ENCODE peak calls at places on chromosomes 5 and 9, in eight cellular contexts. F is neuronal stem cell; H is stimulated activated CD4-positive, alpha-beta T cell treated with anti-CD3 and anti-CD28 coated beads, Interleukin-2, amount 100 ng/mL, for 48 hours; G is GM23338; W is RWPE1; I is Kasumi-1; A is skeletal muscle cell; E is HFFc6. J is an unnamed sample.

GRCh38 chr5:746258-746761 is 38.2 kb downstream of the ZDHHC11B start:
- DNase-seq in F (no peak), H (no peak), G (no peak), W (no peak), I (no peak), A (no peak), E (no peak), J (no peak)

GRCh38 chr5:543351-543750 is 19.1 kb upstream of the SLC9A3 start:
- DNase-seq in F (no peak), H (no peak), G (no peak), W (no peak), I (no peak), A (no peak), E (no peak), J (no peak)

GRCh38 chr9:1938675-1939170 is 76.4 kb upstream of the SMARCA2 start:
- DNase-seq in F (no peak), H (no peak), G (no peak), W (no peak), I (no peak), A (no peak), E (no peak), J (no peak)

GRCh38 chr5:41368158-41368557 is 142.2 kb downstream of the PLCXD3 start:
- DNase-seq in F (no peak), H (no peak), G (no peak), W (no peak), I (no peak), A (no peak), E (peak; percentile 6), J (no peak)

GRCh38 chr5:140549237-140550144 is 2.0 kb downstream of the EIF4EBP3 start:
- DNase-seq in F (no peak), H (no peak), G (no peak), W (peak; percentile 23), I (peak; percentile 68), A (no peak), E (no peak), J (peak; percentile 34)

GRCh38 chr5:60829490-60830266 is 14.4 kb downstream of the ELOVL7 start:
- DNase-seq in F (no peak), H (no peak), G (no peak), W (peak; percentile 23), I (no peak), A (no peak), E (no peak), J (no peak)

GRCh38 chr5:761854-762685 is 22.5 kb downstream of the ZDHHC11B start:
- DNase-seq in F (no peak), H (no peak), G (no peak), W (no peak), I (no peak), A (no peak), E (no peak), J (peak; percentile 48)

GRCh38 chr9:127035948-127036347 is 86.5 kb downstream of the ANGPTL2 start:
- DNase-seq in F (no peak), H (no peak), G (no peak), W (no peak), I (no peak), A (peak; percentile 70), E (no peak), J (peak; percentile 31)

GRCh38 chr5:79694652-79695051 is 5.0 kb downstream of the CMYA5 start:
- DNase-seq in F (no peak), H (no peak), G (peak; percentile 33), W (no peak), I (no peak), A (no peak), E (no peak), J (peak; percentile 41)

GRCh38 chr9:133970581-133970900 is 21.6 kb downstream of the VAV2 start:
- DNase-seq in F (no peak), H (no peak), G (no peak), W (no peak), I (no peak), A (no peak), E (no peak), J (no peak)

GRCh38 chr9:88197781-88198345 is 59.6 kb upstream of the SPATA31C2 start:
- DNase-seq in F (no peak), H (no peak), G (no peak), W (peak; percentile 81), I (no peak), A (peak; percentile 39), E (peak; percentile 86), J (no peak)

GRCh38 chr5:128002420-128002819 is 81.1 kb upstream of the SLC12A2 start:
- DNase-seq in F (no peak), H (no peak), G (no peak), W (peak; percentile 38), I (no peak), A (no peak), E (no peak), J (peak; percentile 76)

GRCh38 chr9:9003184-9003583 is 1203.6 kb upstream of the DMAC1 start:
- DNase-seq in F (peak; percentile 8), H (no peak), G (peak; percentile 48), W (no peak), I (no peak), A (no peak), E (no peak), J (peak; percentile 4)

GRCh38 chr5:134902071-134902801 is 2.7 kb upstream of the PCBD2 start:
- DNase-seq in F (no peak), H (no peak), G (no peak), W (no peak), I (peak; percentile 46), A (peak; percentile 6), E (peak; percentile 4), J (no peak)

GRCh38 chr5:130279386-130279785 is 375.1 kb downstream of the CHSY3 start:
- DNase-seq in F (no peak), H (no peak), G (no peak), W (peak; percentile 12), I (no peak), A (no peak), E (no peak), J (no peak)

GRCh38 chr9:37156781-37157356 is 36.5 kb downstream of the ZCCHC7 start:
- DNase-seq in F (no peak), H (no peak), G (no peak), W (no peak), I (no peak), A (no peak), E (peak; percentile 13), J (no peak)

GRCh38 chr9:77764894-77765780 is 117.0 kb upstream of the GNA14 start:
- DNase-seq in F (no peak), H (no peak), G (peak; percentile 68), W (no peak), I (peak; percentile 61), A (peak; percentile 29), E (peak; percentile 53), J (no peak)

GRCh38 chr5:100430268-100430900 is 104.8 kb upstream of the FAM174A start:
- DNase-seq in F (peak; percentile 38), H (peak; percentile 42), G (peak; percentile 79), W (peak; percentile 32), I (peak; percentile 43), A (no peak), E (peak; percentile 25), J (peak; percentile 23)

GRCh38 chr5:157842185-157842584 is 16.8 kb downstream of the CLINT1 start:
- DNase-seq in F (no peak), H (no peak), G (no peak), W (no peak), I (no peak), A (no peak), E (no peak), J (no peak)

GRCh38 chr5:102815560-102816324 is 60.6 kb downstream of the PAM start:
- DNase-seq in F (no peak), H (no peak), G (no peak), W (no peak), I (peak; percentile 75), A (no peak), E (no peak), J (no peak)

GRCh38 chr9:77457916-77458592 is 190.1 kb downstream of the GNA14 start:
- DNase-seq in F (peak; percentile 70), H (peak; percentile 58), G (peak; percentile 92), W (peak; percentile 78), I (peak; percentile 86), A (no peak), E (peak; percentile 48), J (peak; percentile 68)

GRCh38 chr5:120160120-120160895 is 303.8 kb upstream of the PRR16 start:
- DNase-seq in F (no peak), H (no peak), G (no peak), W (peak; percentile 73), I (no peak), A (peak; percentile 83), E (peak; percentile 55), J (no peak)

GRCh38 chr9:94002316-94003140 is 47.4 kb upstream of the BARX1 start:
- DNase-seq in F (peak; percentile 69), H (peak; percentile 36), G (peak; percentile 86), W (peak; percentile 48), I (peak; percentile 68), A (no peak), E (peak; percentile 22), J (peak; percentile 40)

GRCh38 chr5:130287438-130287837 is 383.2 kb downstream of the CHSY3 start:
- DNase-seq in F (no peak), H (no peak), G (no peak), W (no peak), I (no peak), A (no peak), E (no peak), J (no peak)

GRCh38 chr9:127558581-127559246 is 53.4 kb upstream of the STXBP1 start:
- DNase-seq in F (no peak), H (no peak), G (no peak), W (no peak), I (no peak), A (no peak), E (peak; percentile 49), J (no peak)

GRCh38 chr9:138117836-138118235 is 240.3 kb downstream of the CACNA1B start:
- DNase-seq in F (no peak), H (no peak), G (no peak), W (no peak), I (no peak), A (no peak), E (no peak), J (no peak)

GRCh38 chr9:132078369-132079356 is 1.0 kb downstream of the MED27 start:
- DNase-seq in F (no peak), H (peak; percentile 17), G (no peak), W (peak; percentile 64), I (no peak), A (peak; percentile 27), E (peak; percentile 74), J (peak; percentile 9)

GRCh38 chr9:5422276-5422675 is 15.4 kb downstream of the PLGRKT start:
- DNase-seq in F (no peak), H (no peak), G (no peak), W (no peak), I (no peak), A (no peak), E (no peak), J (no peak)

GRCh38 chr9:77640741-77641580 is 7.2 kb downstream of the GNA14 start:
- DNase-seq in F (no peak), H (no peak), G (no peak), W (no peak), I (no peak), A (no peak), E (no peak), J (no peak)

GRCh38 chr5:55226027-55226933 is 835 bp downstream of the MCIDAS start:
- DNase-seq in F (peak; percentile 73), H (peak; percentile 69), G (peak; percentile 91), W (peak; percentile 93), I (peak; percentile 63), A (no peak), E (peak; percentile 5), J (peak; percentile 83)

GRCh38 chr9:69120380-69121154 is 53.5 kb upstream of the TJP2 start:
- DNase-seq in F (peak; percentile 27), H (no peak), G (peak; percentile 97), W (peak; percentile 98), I (no peak), A (no peak), E (no peak), J (peak; percentile 97)

GRCh38 chr9:121609845-121610637 is 41.4 kb upstream of the DAB2IP start:
- DNase-seq in F (no peak), H (no peak), G (no peak), W (peak; percentile 100), I (no peak), A (peak; percentile 15), E (peak; percentile 66), J (peak; percentile 91)

GRCh38 chr5:77129386-77129785 is 42.3 kb upstream of the ZBED3 start:
- DNase-seq in F (no peak), H (no peak), G (peak; percentile 80), W (peak; percentile 32), I (peak; percentile 70), A (no peak), E (peak; percentile 31), J (peak; percentile 68)

GRCh38 chr5:6365977-6366590 is 12.3 kb downstream of the MED10 start:
- DNase-seq in F (no peak), H (no peak), G (no peak), W (no peak), I (peak; percentile 73), A (no peak), E (no peak), J (no peak)